ENCODE peak calls at places on chromosomes 5 and 9, in four cellular contexts. G is neuronal stem cell; B is CD4-positive, CD25-positive, alpha-beta regulatory T cell; W is HepG2. E is an unnamed sample.

GRCh38 chr5:132414634-132415377 is 45.3 kb downstream of the SLC22A5 start:
- DNase-seq in G (no peak), B (no peak), W (peak; percentile 53), E (no peak)

GRCh38 chr9:106689089-106689488 is 173.9 kb upstream of the ZNF462 start:
- DNase-seq in G (no peak), B (no peak), W (no peak), E (no peak)

GRCh38 chr5:134120386-134121138 is 6.1 kb downstream of the TCF7 start:
- DNase-seq in G (no peak), B (no peak), W (no peak), E (no peak)

GRCh38 chr5:76718381-76718832 is 2.5 kb downstream of the F2R start:
- DNase-seq in G (no peak), B (no peak), W (no peak), E (no peak)

GRCh38 chr5:75457691-75458090 is 53.7 kb downstream of the CERT1 start:
- DNase-seq in G (no peak), B (no peak), W (no peak), E (no peak)

GRCh38 chr5:102617187-102617856 is 118.5 kb upstream of the SLCO6A1 start:
- DNase-seq in G (no peak), B (no peak), W (no peak), E (no peak)

GRCh38 chr9:111896942-111897830 is 572 bp downstream of the UGCG start:
- DNase-seq in G (no peak), B (peak; percentile 29), W (peak; percentile 11), E (peak; percentile 29)

GRCh38 chr5:101045689-101046088 is 142.6 kb upstream of the ST8SIA4 start:
- DNase-seq in G (no peak), B (peak; percentile 16), W (no peak), E (no peak)

GRCh38 chr5:111224561-111224989 is 391 bp downstream of the CAMK4 start:
- DNase-seq in G (no peak), B (no peak), W (no peak), E (no peak)

GRCh38 chr5:127870914-127871313 is 167.7 kb downstream of the CCDC192 start:
- DNase-seq in G (no peak), B (no peak), W (no peak), E (peak; percentile 83)

GRCh38 chr9:32968101-32969011 is 33.1 kb downstream of the APTX start:
- DNase-seq in G (peak; percentile 64), B (peak; percentile 43), W (peak; percentile 29), E (peak; percentile 22)

GRCh38 chr5:161420526-161420925 is 126.0 kb downstream of the GABRB2 start:
- DNase-seq in G (no peak), B (no peak), W (no peak), E (no peak)

GRCh38 chr5:74360535-74361210 is 279.9 kb downstream of the ENC1 start:
- DNase-seq in G (no peak), B (no peak), W (no peak), E (no peak)

GRCh38 chr5:53161876-53162275 is 52.3 kb upstream of the MOCS2 start:
- DNase-seq in G (no peak), B (no peak), W (no peak), E (no peak)

GRCh38 chr5:74673011-74673790 is 11.8 kb upstream of the HEXB start:
- DNase-seq in G (no peak), B (peak; percentile 25), W (peak; percentile 29), E (no peak)

DNA sequence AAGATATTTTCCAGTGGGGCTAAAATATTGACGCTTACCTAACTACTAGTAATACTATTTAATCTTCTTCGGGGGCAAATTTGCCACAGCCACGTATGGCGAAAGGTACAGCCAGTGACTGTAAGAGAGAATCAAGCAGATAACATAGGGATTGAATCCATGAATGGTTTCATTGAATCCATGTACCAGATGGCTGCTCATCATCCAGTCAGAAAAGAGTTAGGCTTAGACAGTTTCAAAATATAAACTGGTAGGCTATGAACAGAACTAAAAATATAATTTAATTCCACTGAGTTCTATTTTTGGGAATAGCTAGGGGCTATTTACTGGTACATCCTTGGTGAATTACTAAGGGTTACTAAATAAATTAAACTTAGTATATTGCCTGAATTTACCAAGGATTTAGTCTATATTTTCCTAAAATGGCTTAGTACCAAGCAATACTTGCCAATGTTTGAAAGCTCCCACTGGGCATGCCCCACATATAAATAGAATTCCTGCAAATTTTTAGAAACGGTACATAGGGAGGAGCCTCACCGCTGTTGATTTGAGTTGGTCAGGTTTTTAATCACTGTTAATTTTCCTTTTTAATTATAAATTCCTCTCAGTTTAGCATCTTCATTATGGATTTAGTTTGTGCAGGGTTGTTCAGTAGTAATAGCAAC is 55.8 kb upstream of the VLDLR start:
- DNase-seq in G (no peak), B (no peak), W (no peak), E (no peak)
- H3K27ac ChIP-seq in G (no peak overlapping the region), B (no peak overlapping the region), W (no peak overlapping the region), E (no peak overlapping the region)

DNA sequence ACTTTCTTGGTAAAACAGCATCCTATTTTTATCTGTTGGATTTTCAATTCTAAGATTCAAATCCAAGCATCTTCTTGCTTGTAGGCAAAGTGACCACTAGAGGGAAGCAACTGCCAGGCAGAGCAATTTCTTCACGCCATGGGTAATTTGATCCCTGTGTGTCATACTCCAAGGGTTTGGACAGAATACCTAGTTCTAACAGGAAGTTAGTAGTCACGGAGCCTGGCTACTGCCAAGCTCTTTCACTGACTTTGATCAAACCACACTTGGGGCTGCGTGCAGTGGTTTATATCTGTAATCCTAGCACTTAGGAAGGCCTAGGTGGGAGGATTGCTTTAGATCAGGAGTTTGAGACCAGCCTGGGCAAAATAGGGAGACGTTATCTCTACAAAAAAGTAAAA is 473.6 kb upstream of the TNC start:
- DNase-seq in G (peak; percentile 69), B (no peak), W (peak; percentile 74), E (peak; percentile 68)
- H3K27ac ChIP-seq in G (no peak overlapping the region), B (no peak overlapping the region), W (no peak overlapping the region), E (peak overlapping the region; percentile 33)

GRCh38 chr5:147426928-147427327 is 82.9 kb downstream of the DPYSL3 start:
- DNase-seq in G (no peak), B (no peak), W (no peak), E (no peak)
- H3K27ac ChIP-seq in G (no peak overlapping the region), B (no peak overlapping the region), W (no peak overlapping the region), E (no peak overlapping the region)

DNA sequence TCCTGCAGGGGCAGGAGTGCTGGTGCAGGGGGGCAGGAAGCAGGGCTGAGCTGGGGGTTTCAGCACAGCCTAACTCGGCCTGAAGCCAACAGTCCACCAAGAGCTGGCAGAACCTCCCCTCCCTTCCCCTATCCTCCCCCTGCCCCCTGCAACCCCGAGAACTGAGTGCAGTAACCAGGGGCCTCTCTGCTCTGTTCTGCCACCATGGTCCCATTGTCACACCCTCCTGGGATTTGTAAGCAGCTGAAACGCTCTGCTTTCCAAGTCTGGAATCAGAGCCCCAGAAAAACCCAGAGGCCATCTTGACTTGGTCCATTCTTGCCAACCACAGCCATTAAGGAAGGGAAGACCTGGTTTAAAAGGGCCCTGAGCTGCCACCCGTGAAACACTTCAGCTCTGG is 73.0 kb downstream of the ARHGEF37 start:
- DNase-seq in G (no peak), B (no peak), W (no peak), E (no peak)
- H3K27ac ChIP-seq in G (no peak overlapping the region), B (no peak overlapping the region), W (no peak overlapping the region), E (no peak overlapping the region)

DNA sequence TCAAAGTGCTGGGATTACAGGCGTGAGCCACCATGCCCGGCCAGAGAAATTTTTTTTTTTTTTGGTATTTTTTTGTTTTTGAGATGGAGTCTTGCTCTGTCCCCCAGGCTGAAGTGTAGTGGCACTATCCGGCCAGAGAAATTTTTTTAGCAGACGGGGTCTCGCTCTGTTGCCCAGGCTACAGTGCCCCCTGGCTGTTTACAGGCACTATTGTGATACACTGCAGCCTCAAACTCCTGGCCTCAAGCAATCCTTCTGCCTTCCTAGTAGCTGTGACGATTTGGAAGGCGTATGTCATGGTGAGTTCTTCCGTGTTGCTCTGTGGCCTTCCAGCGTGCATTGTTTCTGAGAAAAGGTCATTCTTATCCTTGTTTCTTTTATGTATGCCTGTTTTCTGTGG is 47.5 kb downstream of the CNOT6 start:
- DNase-seq in G (no peak), B (no peak), W (no peak), E (no peak)
- H3K27ac ChIP-seq in G (no peak overlapping the region), B (no peak overlapping the region), W (no peak overlapping the region), E (no peak overlapping the region)

GRCh38 chr9:117705386-117705785 is 1.2 kb downstream of the TLR4 start:
- DNase-seq in G (no peak), B (no peak), W (no peak), E (no peak)
- H3K27ac ChIP-seq in G (no peak overlapping the region), B (no peak overlapping the region), W (no peak overlapping the region), E (peak overlapping the region; percentile 81)

GRCh38 chr5:139663752-139664151 is 15.6 kb downstream of the CXXC5 start:
- DNase-seq in G (no peak), B (no peak), W (no peak), E (no peak)

GRCh38 chr5:139663207-139663606 is 15.1 kb downstream of the CXXC5 start:
- DNase-seq in G (no peak), B (no peak), W (no peak), E (no peak)

GRCh38 chr5:139665626-139666025 is 17.5 kb downstream of the CXXC5 start:
- DNase-seq in G (no peak), B (no peak), W (no peak), E (no peak)

GRCh38 chr5:139664273-139664693 is 16.1 kb downstream of the CXXC5 start:
- DNase-seq in G (no peak), B (no peak), W (no peak), E (no peak)

DNA sequence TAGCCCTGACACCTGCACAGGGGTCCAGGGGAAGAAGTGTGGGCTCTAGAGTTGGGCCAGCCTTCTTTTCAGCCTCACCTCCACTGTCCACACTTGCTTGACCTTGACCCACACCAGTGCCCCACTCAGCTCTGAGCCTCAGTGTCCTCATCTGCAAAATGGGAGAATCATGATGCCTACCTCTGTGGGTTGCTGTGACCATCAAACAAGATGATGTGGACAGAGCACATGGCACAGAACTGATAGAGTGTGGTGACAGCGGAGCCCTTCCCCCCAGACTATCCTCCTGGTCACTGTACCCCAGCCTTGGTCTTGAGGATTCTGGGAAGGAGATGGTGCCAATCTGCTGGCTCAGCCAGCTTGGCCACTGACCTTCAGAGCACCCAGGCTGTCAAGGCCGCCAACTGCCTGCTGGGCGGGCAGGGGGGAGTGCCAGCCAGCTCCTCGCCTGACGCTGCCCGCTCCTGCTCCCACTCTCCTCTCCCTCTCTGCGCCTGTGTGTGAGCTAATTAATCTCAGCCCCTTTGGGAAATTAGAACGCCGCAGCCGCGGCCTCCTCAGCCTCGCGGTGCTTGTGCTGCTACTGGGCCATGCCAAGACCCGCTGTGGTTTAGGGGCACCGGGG is 16.7 kb downstream of the CXXC5 start:
- DNase-seq in G (no peak), B (no peak), W (no peak), E (no peak)
- H3K27ac ChIP-seq in G (no peak overlapping the region), B (no peak overlapping the region), W (no peak overlapping the region), E (peak overlapping the region; percentile 97)

DNA sequence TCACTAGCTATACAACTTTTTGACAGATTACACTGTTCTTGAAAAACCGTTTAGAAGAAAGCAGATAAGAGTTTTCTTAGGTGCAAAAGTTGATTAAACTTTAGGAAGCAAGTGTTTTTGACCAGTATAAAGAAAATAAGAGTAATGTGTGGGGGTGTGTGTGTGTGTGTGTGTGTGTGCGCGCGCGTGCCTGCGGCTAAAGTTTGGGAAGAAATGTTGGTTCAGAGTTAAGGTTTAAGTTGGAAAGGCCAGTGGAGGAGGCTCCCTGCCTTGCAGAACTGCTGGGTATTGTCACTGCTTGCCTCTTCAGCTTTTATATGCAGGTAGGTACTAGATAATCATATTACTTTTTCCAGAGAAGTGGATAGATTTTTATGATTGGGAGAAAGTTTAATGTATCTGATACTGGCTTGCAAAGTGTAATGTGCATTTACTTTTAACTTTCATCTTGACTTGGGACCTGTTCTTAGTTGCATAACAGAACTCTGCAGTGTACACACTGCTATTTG is 2.0 kb downstream of the PIK3R1 start:
- DNase-seq in G (no peak), B (no peak), W (no peak), E (no peak)
- H3K27ac ChIP-seq in G (no peak overlapping the region), B (peak overlapping the region; percentile 92), W (no peak overlapping the region), E (peak overlapping the region; percentile 99)